ENCODE peak calls at places on chromosome 3, in five cellular contexts. A, J, R, W and Z are unnamed samples.

GRCh38 chr3:127170794-127171193 is 22.1 kb upstream of the PRR23E start:
- DNase-seq in A (peak), J (peak), R (no peak), W (no peak), Z (no peak)

GRCh38 chr3:150426292-150426691 is 18.2 kb downstream of the TSC22D2 start:
- DNase-seq in A (no peak), J (no peak), R (no peak), W (no peak), Z (no peak)

GRCh38 chr3:154334973-154335420 is 10.7 kb upstream of the DHX36 start:
- DNase-seq in A (peak), J (peak), R (peak), W (peak), Z (peak)

GRCh38 chr3:69547457-69548014 is 161.6 kb upstream of the FRMD4B start:
- DNase-seq in A (peak), J (no peak), R (no peak), W (no peak), Z (no peak)

GRCh38 chr3:38829404-38829803 is 13.4 kb upstream of the SCN10A start:
- DNase-seq in A (peak), J (peak), R (no peak), W (no peak), Z (no peak)

GRCh38 chr3:73603771-73604171 is 21.0 kb downstream of the PDZRN3 start:
- DNase-seq in A (no peak), J (no peak), R (no peak), W (no peak), Z (no peak)

GRCh38 chr3:98972720-98973119 is 71.2 kb upstream of the DCBLD2 start:
- DNase-seq in A (peak), J (no peak), R (no peak), W (no peak), Z (no peak)

GRCh38 chr3:20185364-20185732 is 658 bp downstream of the SGO1 start:
- DNase-seq in A (peak), J (peak), R (peak), W (peak), Z (peak)

GRCh38 chr3:41915353-41915752 is 46.5 kb downstream of the ULK4 start:
- DNase-seq in A (no peak), J (no peak), R (no peak), W (no peak), Z (no peak)

GRCh38 chr3:23580337-23580736 is 225.4 kb upstream of the UBE2E1 start:
- DNase-seq in A (peak), J (no peak), R (no peak), W (no peak), Z (no peak)

GRCh38 chr3:100761211-100761921 is 52.1 kb downstream of the TFG start:
- DNase-seq in A (peak), J (peak), R (peak), W (peak), Z (peak)

GRCh38 chr3:147702499-147702898 is 293.3 kb downstream of the ZIC1 start:
- DNase-seq in A (no peak), J (no peak), R (no peak), W (no peak), Z (no peak)

GRCh38 chr3:58059349-58060321 is 51.4 kb downstream of the FLNB start:
- DNase-seq in A (no peak), J (peak), R (no peak), W (no peak), Z (no peak)

GRCh38 chr3:127233371-127233770 is 40.4 kb downstream of the PRR23E start:
- DNase-seq in A (peak), J (peak), R (peak), W (peak), Z (peak)

GRCh38 chr3:170360916-170361315 is 3.4 kb downstream of the SKIL start:
- DNase-seq in A (no peak), J (no peak), R (peak), W (no peak), Z (peak)

GRCh38 chr3:151283907-151284461 is 5.6 kb upstream of the P2RY14 start:
- DNase-seq in A (peak), J (peak), R (no peak), W (no peak), Z (no peak)

GRCh38 chr3:194395201-194395600 is 3.9 kb downstream of the GP5 start:
- DNase-seq in A (peak), J (peak), R (no peak), W (no peak), Z (no peak)

GRCh38 chr3:124504332-124505059 is 225.8 kb upstream of the UMPS start:
- DNase-seq in A (peak), J (no peak), R (no peak), W (no peak), Z (no peak)

GRCh38 chr3:36988336-36988735 is 4.6 kb downstream of the EPM2AIP1 start:
- DNase-seq in A (no peak), J (no peak), R (no peak), W (no peak), Z (peak)
- H3K4me3 ChIP-seq in A (no peak), J (no peak), R (no peak), W (no peak), Z (peak)

DNA sequence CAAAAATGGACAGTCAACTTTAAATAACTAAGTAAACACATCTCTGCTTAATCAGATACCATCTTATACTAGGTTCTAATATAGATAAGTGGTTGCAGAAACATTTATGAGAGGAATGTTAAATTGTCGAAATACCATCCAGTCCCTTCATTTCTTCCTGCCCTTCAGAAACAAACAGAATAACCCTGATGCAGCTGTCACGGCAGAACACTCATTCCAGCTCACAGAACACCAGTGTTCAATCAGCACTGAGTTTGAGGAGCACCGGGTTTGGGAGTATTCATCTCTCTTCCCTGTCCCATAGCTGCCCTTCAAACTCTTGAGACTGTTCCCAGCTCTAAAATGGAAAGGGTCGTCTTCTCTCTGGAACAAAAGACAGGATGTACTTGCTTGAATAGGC is 61.1 kb upstream of the TSEN2 start:
- DNase-seq in A (peak), J (no peak), R (no peak), W (no peak), Z (no peak)
- H3K4me2 ChIP-seq in A (peak), J (no peak), R (no peak), W (no peak), Z (no peak)

GRCh38 chr3:128481438-128481942 is 11.5 kb downstream of the GATA2 start:
- DNase-seq in A (no peak), J (no peak), R (no peak), W (no peak), Z (no peak)

GRCh38 chr3:128480717-128481437 is 12.1 kb downstream of the GATA2 start:
- DNase-seq in A (no peak), J (no peak), R (no peak), W (no peak), Z (no peak)

GRCh38 chr3:128479558-128480086 is 12.9 kb upstream of the DNAJB8 start:
- DNase-seq in A (no peak), J (no peak), R (no peak), W (no peak), Z (no peak)

GRCh38 chr3:128478576-128479506 is 12.2 kb upstream of the DNAJB8 start:
- DNase-seq in A (no peak), J (no peak), R (no peak), W (no peak), Z (no peak)

GRCh38 chr3:128480278-128480677 is 12.7 kb downstream of the GATA2 start:
- DNase-seq in A (no peak), J (no peak), R (no peak), W (no peak), Z (no peak)
- TF ChIP-seq EZH2phosphoT487 in A (no peak), J (no peak), R (no peak), W (no peak), Z (no peak)

GRCh38 chr3:17742837-17743659 is 617 bp upstream of the TBC1D5 start:
- DNase-seq in A (no peak), J (no peak), R (no peak), W (no peak), Z (no peak)

GRCh38 chr3:17738921-17739320 is 3.5 kb downstream of the TBC1D5 start:
- DNase-seq in A (no peak), J (no peak), R (no peak), W (no peak), Z (no peak)

GRCh38 chr3:17741621-17742091 is 775 bp downstream of the TBC1D5 start:
- DNase-seq in A (no peak), J (no peak), R (no peak), W (no peak), Z (no peak)

GRCh38 chr3:17742092-17742836 is at the start of gene TBC1D5:
- DNase-seq in A (peak), J (peak), R (peak), W (peak), Z (peak)

DNA sequence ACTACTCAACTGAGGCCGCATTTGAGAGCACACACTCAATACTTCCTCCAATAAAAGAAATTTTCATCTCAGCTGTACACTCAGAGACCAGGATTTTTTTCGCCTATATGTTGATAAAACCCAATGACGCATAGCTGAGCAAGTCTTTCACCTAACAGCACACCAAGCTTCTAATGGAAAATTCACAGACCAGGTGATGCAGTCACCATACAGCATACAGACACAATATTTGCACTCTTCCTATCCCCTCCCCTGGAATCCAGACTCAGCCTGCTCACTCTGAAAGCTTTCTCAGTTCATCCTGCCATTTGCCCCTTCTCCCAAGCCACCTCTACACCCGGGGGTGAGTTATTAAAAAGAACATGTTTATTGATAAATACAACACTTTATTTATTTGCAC is 1.7 kb downstream of the TBC1D5 start:
- DNase-seq in A (peak), J (peak), R (no peak), W (peak), Z (peak)
- H3K4me3 ChIP-seq in A (peak), J (peak), R (peak), W (peak), Z (peak)

GRCh38 chr3:51940648-51941421 is 869 bp downstream of the RRP9 start:
- DNase-seq in A (no peak), J (peak), R (no peak), W (no peak), Z (no peak)
- H3K4me2 ChIP-seq in A (peak), J (peak), R (peak), W (peak), Z (peak)

DNA sequence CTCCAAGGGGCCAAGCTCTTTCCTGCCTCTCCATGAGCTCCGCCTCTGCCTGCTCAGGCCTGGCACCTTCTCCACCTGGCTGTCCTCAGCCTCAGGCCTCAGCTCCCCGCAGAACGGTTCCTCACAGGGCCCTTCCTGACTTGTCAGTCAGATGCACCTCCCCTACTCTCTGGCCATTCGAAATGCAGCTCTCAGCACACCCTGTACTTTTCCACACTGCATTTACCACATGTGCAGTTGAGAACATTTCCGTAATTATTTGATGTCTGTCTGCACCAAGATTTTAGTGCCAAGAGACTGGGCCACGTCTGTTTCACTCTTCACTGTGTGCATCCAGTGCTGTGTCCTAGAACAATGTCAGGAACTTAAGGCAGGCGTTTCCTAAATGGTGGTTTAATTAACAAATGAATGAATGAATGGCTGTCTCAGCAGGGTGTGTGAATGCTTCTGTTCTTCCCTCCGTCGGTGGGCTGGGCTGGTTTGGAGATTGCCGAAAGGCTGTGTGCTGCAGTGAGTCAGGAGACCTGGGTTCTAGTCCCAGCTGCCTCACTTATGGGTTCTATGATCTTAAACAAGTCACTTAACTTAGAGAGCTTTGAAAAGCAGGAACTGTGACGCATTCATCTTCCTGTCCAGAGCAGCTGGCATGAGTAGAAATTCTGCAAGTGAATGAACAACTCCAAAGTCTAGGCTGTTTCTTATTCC is 5.4 kb downstream of the MUC4 start:
- DNase-seq in A (no peak), J (peak), R (peak), W (no peak), Z (peak)
- TF ChIP-seq EZH2phosphoT487 in A (no peak), J (no peak), R (no peak), W (no peak), Z (no peak)

DNA sequence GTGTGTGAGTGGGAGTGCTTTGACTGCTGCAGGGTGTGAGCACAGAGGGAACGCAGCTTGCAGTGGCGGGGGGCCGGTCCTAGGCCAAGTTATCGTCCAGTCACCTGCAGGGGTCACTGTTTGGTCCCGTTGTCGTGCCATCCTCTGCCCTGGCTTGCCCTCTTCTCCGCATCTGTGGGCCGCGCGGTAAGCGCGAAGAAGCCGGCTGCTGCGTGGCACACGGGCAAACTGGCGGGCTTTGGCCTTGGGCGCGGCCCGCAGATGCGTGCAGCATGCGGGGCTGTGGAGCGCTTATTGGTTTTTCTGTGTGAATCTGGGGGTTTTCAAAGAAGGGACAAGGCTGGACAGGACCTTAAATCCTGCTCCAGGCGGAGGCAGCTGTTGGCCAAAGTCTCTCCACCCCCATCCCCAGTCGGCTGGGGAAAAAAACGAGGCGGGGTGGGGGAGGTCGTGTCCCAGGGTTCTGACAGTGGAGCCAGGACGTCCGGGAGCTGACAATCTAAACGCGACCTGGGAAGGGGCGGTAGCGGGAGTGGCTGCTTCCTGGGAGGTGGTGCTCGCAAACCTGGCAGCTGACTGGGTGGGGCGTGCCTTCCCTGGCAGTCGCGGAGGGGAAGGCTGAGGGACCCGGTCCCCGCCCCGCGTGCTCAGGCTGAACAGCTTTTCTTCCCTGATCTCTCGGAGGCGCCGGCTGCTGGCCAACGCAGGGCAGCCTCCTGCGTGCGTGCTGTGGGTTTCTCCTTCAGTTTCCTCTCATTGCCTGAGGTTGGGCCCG is 39.7 kb upstream of the VEPH1 start:
- DNase-seq in A (peak), J (peak), R (peak), W (no peak), Z (no peak)
- H3K4me3 ChIP-seq in A (peak), J (peak), R (peak), W (no peak), Z (no peak)

GRCh38 chr3:46464326-46465195 is at the start of gene LTF:
- DNase-seq in A (no peak), J (no peak), R (peak), W (no peak), Z (no peak)
- H3K4me2 ChIP-seq in A (no peak), J (no peak), R (peak), W (no peak), Z (no peak)

DNA sequence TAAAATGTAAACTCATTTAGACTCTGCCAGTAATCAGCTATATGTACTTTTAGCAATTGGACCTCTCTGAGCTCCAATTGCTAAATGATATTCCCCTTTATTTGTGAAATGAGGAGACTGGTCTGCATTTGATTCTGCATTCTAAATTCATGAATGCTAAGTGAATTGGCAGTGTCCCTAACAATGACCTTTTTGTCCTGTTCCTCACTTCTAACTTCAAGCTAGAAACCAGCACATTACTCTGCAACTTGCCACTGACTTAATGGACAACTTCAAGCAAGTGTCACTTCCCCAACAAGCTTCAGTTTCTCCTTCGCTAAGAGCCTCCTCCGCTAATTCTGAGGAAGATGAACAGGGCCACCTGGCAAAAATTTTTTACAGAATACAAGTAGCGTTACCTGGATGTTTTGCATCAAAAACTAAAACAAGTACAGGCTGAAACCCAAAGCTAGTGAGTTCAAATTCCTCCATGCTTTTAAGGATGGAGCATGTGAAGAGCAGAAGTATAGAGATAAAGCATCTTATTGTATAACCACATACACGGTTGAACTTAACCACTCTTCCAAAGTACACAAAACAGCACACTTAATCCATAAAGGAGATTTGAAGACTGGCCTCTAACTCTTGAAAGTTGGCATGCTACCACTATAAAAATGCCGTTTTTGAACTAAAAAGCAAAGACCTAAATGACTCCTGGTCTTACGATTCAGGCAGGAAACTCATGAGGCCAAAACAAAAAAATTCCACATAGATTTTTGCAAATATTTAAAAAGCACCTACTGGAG is 207.6 kb downstream of the MAGI1 start:
- DNase-seq in A (no peak), J (no peak), R (no peak), W (no peak), Z (no peak)
- TF ChIP-seq EZH2phosphoT487 in A (no peak), J (no peak), R (no peak), W (no peak), Z (no peak)

DNA sequence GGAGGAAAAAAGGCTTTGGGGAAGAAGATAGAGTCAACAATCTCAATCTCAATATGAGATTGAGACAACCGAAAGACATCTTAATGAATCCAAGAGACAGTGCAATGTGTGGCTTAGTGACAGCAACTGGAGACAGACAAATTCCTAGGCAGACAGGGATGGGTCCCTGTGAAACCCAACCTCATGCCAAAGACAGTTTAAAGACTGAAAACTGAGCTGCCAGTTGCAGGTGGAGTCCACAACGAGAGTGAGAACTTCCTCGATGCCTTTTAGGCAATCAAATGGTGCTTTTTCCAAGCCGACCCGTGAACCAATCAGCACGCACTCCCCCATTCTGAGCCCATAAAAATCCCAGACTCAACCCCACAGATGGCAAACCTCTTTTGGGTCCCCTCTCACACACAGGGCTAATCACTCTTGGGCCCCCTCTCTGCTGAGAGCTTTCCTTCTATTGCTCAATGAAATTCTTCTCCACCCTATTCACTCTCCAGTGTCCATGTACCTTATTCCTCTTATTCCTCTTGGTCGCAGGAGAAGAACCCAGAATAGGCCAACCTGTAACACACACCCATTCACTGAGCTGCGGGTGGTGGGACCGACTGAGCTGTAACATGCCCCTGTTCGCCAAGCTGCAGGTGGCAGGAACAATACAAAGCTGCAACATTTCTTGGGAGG is 34.8 kb downstream of the ZMAT3 start:
- DNase-seq in A (no peak), J (no peak), R (no peak), W (no peak), Z (no peak)
- H3K4me3 ChIP-seq in A (no peak), J (no peak), R (no peak), W (no peak), Z (no peak)